ENCODE peak calls at places on chromosomes 7 and 10, in four cellular contexts. One of them, this sample, is unnamed.

GRCh38 chr7:71733108-71733870 is 601.3 kb downstream of the GALNT17 start:
- DNase-seq in uterus: peak
- DNase-seq in lower leg skin: peak
- DNase-seq in transverse colon: peak
- DNase-seq in this sample: peak

GRCh38 chr10:60384708-60385398 is 4.8 kb downstream of the ANK3 start:
- DNase-seq in uterus: no peak
- DNase-seq in lower leg skin: peak
- DNase-seq in transverse colon: no peak
- DNase-seq in this sample: no peak

GRCh38 chr10:114075093-114075492 is 31.4 kb downstream of the ADRB1 start:
- DNase-seq in uterus: no peak
- DNase-seq in lower leg skin: no peak
- DNase-seq in transverse colon: no peak
- DNase-seq in this sample: no peak

GRCh38 chr10:132671171-132672154 is 114.5 kb downstream of the NKX6-2 start:
- DNase-seq in uterus: peak
- DNase-seq in lower leg skin: no peak
- DNase-seq in transverse colon: no peak
- DNase-seq in this sample: peak

GRCh38 chr7:23600251-23600650 is 3.1 kb downstream of the CCDC126 start:
- DNase-seq in uterus: no peak
- DNase-seq in lower leg skin: no peak
- DNase-seq in transverse colon: no peak
- DNase-seq in this sample: no peak

GRCh38 chr7:90605055-90605454 is 8.9 kb downstream of the CDK14 start:
- DNase-seq in uterus: no peak
- DNase-seq in lower leg skin: no peak
- DNase-seq in transverse colon: no peak
- DNase-seq in this sample: no peak

GRCh38 chr7:107463139-107464078 is 6.4 kb upstream of the GPR22 start:
- DNase-seq in uterus: peak
- DNase-seq in lower leg skin: peak
- DNase-seq in transverse colon: peak
- DNase-seq in this sample: peak

GRCh38 chr10:70866424-70866823 is 21.9 kb downstream of the PCBD1 start:
- DNase-seq in uterus: no peak
- DNase-seq in lower leg skin: peak
- DNase-seq in transverse colon: no peak
- DNase-seq in this sample: no peak

GRCh38 chr7:66110861-66111260 is 3.8 kb upstream of the CRCP start:
- DNase-seq in uterus: no peak
- DNase-seq in lower leg skin: no peak
- DNase-seq in transverse colon: no peak
- DNase-seq in this sample: no peak

GRCh38 chr7:129327076-129327475 is 102.2 kb downstream of the AHCYL2 start:
- DNase-seq in uterus: no peak
- DNase-seq in lower leg skin: no peak
- DNase-seq in transverse colon: no peak
- DNase-seq in this sample: no peak

GRCh38 chr10:101833466-101833865 is 10.1 kb downstream of the KCNIP2 start:
- DNase-seq in uterus: peak
- DNase-seq in lower leg skin: no peak
- DNase-seq in transverse colon: no peak
- DNase-seq in this sample: no peak

GRCh38 chr7:16734148-16734726 is 19.3 kb upstream of the TSPAN13 start:
- DNase-seq in uterus: no peak
- DNase-seq in lower leg skin: no peak
- DNase-seq in transverse colon: no peak
- DNase-seq in this sample: no peak

GRCh38 chr7:16727736-16728135 is 25.8 kb upstream of the TSPAN13 start:
- DNase-seq in uterus: no peak
- DNase-seq in lower leg skin: no peak
- DNase-seq in transverse colon: no peak
- DNase-seq in this sample: peak

GRCh38 chr7:16730937-16731336 is 22.6 kb upstream of the TSPAN13 start:
- DNase-seq in uterus: no peak
- DNase-seq in lower leg skin: no peak
- DNase-seq in transverse colon: no peak
- DNase-seq in this sample: no peak

GRCh38 chr7:16728811-16729210 is 24.7 kb upstream of the TSPAN13 start:
- DNase-seq in uterus: no peak
- DNase-seq in lower leg skin: no peak
- DNase-seq in transverse colon: no peak
- DNase-seq in this sample: peak

GRCh38 chr7:16732828-16733227 is 20.7 kb upstream of the TSPAN13 start:
- DNase-seq in uterus: no peak
- DNase-seq in lower leg skin: no peak
- DNase-seq in transverse colon: no peak
- DNase-seq in this sample: no peak
- TF ChIP-seq POLR2A in uterus: no peak
- TF ChIP-seq POLR2A in lower leg skin: no peak
- TF ChIP-seq POLR2A in transverse colon: no peak
- TF ChIP-seq POLR2A in this sample: no peak

GRCh38 chr7:139679731-139680594 is 97.8 kb downstream of the HIPK2 start:
- DNase-seq in uterus: no peak
- DNase-seq in lower leg skin: no peak
- DNase-seq in transverse colon: no peak
- DNase-seq in this sample: no peak
- TF ChIP-seq POLR2A in uterus: no peak
- TF ChIP-seq POLR2A in lower leg skin: no peak
- TF ChIP-seq POLR2A in transverse colon: no peak
- TF ChIP-seq POLR2A in this sample: no peak

DNA sequence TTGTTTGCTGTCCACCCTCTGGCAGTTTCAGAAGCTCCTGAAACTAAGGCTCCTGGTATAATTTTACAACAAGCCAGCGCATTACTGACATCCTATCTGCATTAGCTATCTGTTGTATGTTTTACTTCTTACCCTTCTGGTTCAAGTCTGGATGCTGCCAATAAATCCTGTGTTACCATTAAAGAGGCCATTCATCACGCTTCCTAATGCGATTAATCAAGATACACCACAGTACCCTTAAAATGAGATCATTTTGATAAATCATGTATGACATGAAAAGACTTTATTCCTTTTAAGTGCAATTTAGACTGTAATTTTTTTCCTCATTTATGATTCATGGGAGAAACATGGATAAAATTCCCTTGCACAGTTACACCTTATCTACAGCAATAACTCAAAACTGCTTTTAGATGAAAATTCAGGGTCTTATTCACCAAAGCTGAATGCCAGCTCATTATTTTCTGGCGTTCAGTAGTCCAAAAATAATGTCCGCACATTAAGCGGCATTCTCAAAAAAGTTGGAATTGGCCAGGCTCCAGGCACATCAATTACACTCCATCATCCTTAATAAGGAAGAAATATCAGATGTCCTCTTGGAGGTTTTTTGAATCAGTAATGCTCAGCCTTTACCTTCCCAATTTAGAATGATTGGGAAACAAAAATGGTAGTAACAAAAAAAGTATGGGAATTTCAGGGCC is 878.5 kb downstream of the LRMDA start:
- DNase-seq in uterus: peak
- DNase-seq in lower leg skin: no peak
- DNase-seq in transverse colon: no peak
- DNase-seq in this sample: no peak
- TF ChIP-seq POLR2A in uterus: no peak
- TF ChIP-seq POLR2A in lower leg skin: no peak
- TF ChIP-seq POLR2A in transverse colon: no peak
- TF ChIP-seq POLR2A in this sample: no peak

GRCh38 chr7:36289833-36290661 is 99.6 kb upstream of the ANLN start:
- DNase-seq in uterus: no peak
- DNase-seq in lower leg skin: no peak
- DNase-seq in transverse colon: peak
- DNase-seq in this sample: no peak
- TF ChIP-seq POLR2A in uterus: no peak
- TF ChIP-seq POLR2A in lower leg skin: no peak
- TF ChIP-seq POLR2A in transverse colon: no peak
- TF ChIP-seq POLR2A in this sample: no peak

DNA sequence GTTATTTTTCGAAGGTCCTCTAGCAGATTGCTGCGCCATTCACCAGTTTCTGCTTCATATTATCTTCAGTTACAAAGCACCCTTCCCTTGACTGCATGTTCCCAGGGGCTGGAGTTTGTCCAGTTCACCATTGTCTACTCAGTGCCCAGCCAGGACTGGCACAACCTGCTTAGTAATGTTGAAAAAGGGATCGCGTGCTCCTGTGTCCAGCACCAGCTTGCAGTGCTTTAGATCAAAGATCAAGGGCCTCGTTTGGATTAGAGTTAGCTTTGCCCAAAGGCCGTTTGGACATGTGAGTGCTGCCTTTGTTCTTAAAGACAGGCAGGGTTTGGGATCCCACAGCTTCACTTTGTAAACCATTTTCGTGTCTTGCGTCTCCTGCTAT is 867 bp downstream of the ATP6V0E2 start:
- DNase-seq in uterus: no peak
- DNase-seq in lower leg skin: peak
- DNase-seq in transverse colon: no peak
- DNase-seq in this sample: no peak
- TF ChIP-seq POLR2A in uterus: no peak
- TF ChIP-seq POLR2A in lower leg skin: no peak
- TF ChIP-seq POLR2A in transverse colon: no peak
- TF ChIP-seq POLR2A in this sample: no peak

GRCh38 chr10:4826788-4827324 is 849 bp downstream of the AKR1E2 start:
- DNase-seq in uterus: no peak
- DNase-seq in lower leg skin: no peak
- DNase-seq in transverse colon: no peak
- DNase-seq in this sample: no peak
- TF ChIP-seq POLR2A in uterus: no peak
- TF ChIP-seq POLR2A in lower leg skin: no peak
- TF ChIP-seq POLR2A in transverse colon: no peak
- TF ChIP-seq POLR2A in this sample: no peak

GRCh38 chr10:110753462-110753861 is 109.3 kb downstream of the RBM20 start:
- DNase-seq in uterus: no peak
- DNase-seq in lower leg skin: no peak
- DNase-seq in transverse colon: no peak
- DNase-seq in this sample: no peak
- TF ChIP-seq POLR2A in uterus: no peak
- TF ChIP-seq POLR2A in lower leg skin: no peak
- TF ChIP-seq POLR2A in transverse colon: no peak
- TF ChIP-seq POLR2A in this sample: no peak

This sample was measured in erythroblast.